ENCODE peak calls at places on chromosomes 4 and X, in nine cellular contexts. T is cardiac fibroblast; W is stimulated activated CD4-positive, alpha-beta T cell treated with anti-CD3 and anti-CD28 coated beads, TNF-alpha, amount 100 ng/mL, for 24 hours; I is HTR-8/SVneo; G is activated T-helper 1 cell treated with Interleukin-2 at 50 U/mL for 16 hours; K is activated CD4-positive, alpha-beta T cell treated with anti-CD3 and anti-CD28 coated beads for 1 hour; H is stromal cell of bone marrow; U is GM04504; P is NCI-H748 treated with DMSO at 0.1 percent for 48 hours. L is an unnamed sample.

GRCh38 chr4:109701566-109702399 is 1.5 kb downstream of the CASP6 start:
- DNase-seq in T (no peak), W (no peak), I (no peak), G (no peak), K (no peak), H (no peak), U (no peak), P (no peak), L (no peak)

GRCh38 chr4:81502561-81502960 is 30.9 kb upstream of the RASGEF1B start:
- DNase-seq in T (no peak), W (no peak), I (no peak), G (no peak), K (no peak), H (no peak), U (no peak), P (no peak), L (no peak)

GRCh38 chr4:8260656-8261111 is 8.9 kb upstream of the HTRA3 start:
- DNase-seq in T (peak; percentile 67), W (no peak), I (no peak), G (no peak), K (no peak), H (peak; percentile 44), U (peak; percentile 61), P (no peak), L (no peak)

GRCh38 chr4:89752932-89753598 is 83.9 kb downstream of the SNCA start:
- DNase-seq in T (peak; percentile 82), W (no peak), I (peak; percentile 18), G (no peak), K (no peak), H (peak; percentile 69), U (peak; percentile 67), P (peak; percentile 9), L (no peak)

GRCh38 chr4:123043013-123043412 is 120.6 kb upstream of the NUDT6 start:
- DNase-seq in T (no peak), W (no peak), I (no peak), G (no peak), K (no peak), H (no peak), U (no peak), P (no peak), L (no peak)

GRCh38 chr4:39354178-39354503 is 12.0 kb downstream of the RFC1 start:
- DNase-seq in T (no peak), W (no peak), I (no peak), G (no peak), K (no peak), H (no peak), U (no peak), P (no peak), L (no peak)

GRCh38 chrX:2781698-2782097 is 29.9 kb downstream of the XG start:
- DNase-seq in T (no peak), W (no peak), I (no peak), G (no peak), K (no peak), H (no peak), U (no peak), P (no peak), L (no peak)

GRCh38 chrX:50725310-50725709 is 88.7 kb downstream of the SHROOM4 start:
- DNase-seq in T (no peak), W (no peak), I (no peak), G (no peak), K (no peak), H (no peak), U (no peak), P (no peak), L (no peak)

GRCh38 chr4:100314057-100314456 is 123.8 kb upstream of the DDIT4L start:
- DNase-seq in T (peak; percentile 52), W (no peak), I (no peak), G (no peak), K (no peak), H (no peak), U (no peak), P (no peak), L (no peak)

GRCh38 chrX:146224442-146224841 is 406.8 kb downstream of the SLITRK2 start:
- DNase-seq in T (no peak), W (no peak), I (no peak), G (no peak), K (no peak), H (no peak), U (no peak), P (no peak), L (no peak)

GRCh38 chr4:36244257-36245084 is at the start of gene ARAP2:
- DNase-seq in T (peak; percentile 2), W (peak; percentile 72), I (peak; percentile 54), G (peak; percentile 70), K (peak; percentile 70), H (no peak), U (no peak), P (peak; percentile 46), L (peak; percentile 73)

GRCh38 chrX:146243071-146243470 is 425.4 kb downstream of the SLITRK2 start:
- DNase-seq in T (no peak), W (no peak), I (no peak), G (no peak), K (no peak), H (no peak), U (no peak), P (no peak), L (no peak)

GRCh38 chr4:139675156-139675555 is 9.5 kb downstream of the MGST2 start:
- DNase-seq in T (no peak), W (no peak), I (no peak), G (no peak), K (no peak), H (no peak), U (no peak), P (no peak), L (no peak)

GRCh38 chr4:32172761-32173160 is 1452.6 kb downstream of the PCDH7 start:
- DNase-seq in T (peak; percentile 5), W (no peak), I (no peak), G (no peak), K (no peak), H (no peak), U (no peak), P (no peak), L (no peak)